ENCODE peak calls at places on chromosomes 3 and 15, in four cellular contexts. W is CD8-positive, alpha-beta T cell; O is B cell; M is PC-3. U is an unnamed sample.

GRCh38 chr15:61974759-61975158 is 85.5 kb downstream of the VPS13C start:
- DNase-seq in W (no peak), O (no peak), M (peak; percentile 48), U (no peak)

GRCh38 chr3:149726716-149727407 is 25.4 kb downstream of the COMMD2 start:
- DNase-seq in W (no peak), O (no peak), M (peak; percentile 19), U (peak; percentile 52)

GRCh38 chr15:56886878-56887781 is 31.3 kb upstream of the TCF12 start:
- DNase-seq in W (peak; percentile 82), O (peak; percentile 85), M (peak; percentile 90), U (peak; percentile 90)

GRCh38 chr3:64385256-64385655 is 160.0 kb upstream of the PRICKLE2 start:
- DNase-seq in W (no peak), O (no peak), M (no peak), U (no peak)

GRCh38 chr3:196440041-196440537 is 7.9 kb upstream of the UBXN7 start:
- DNase-seq in W (no peak), O (no peak), M (no peak), U (no peak)

GRCh38 chr15:72227192-72227586 is 3.8 kb downstream of the PKM start:
- DNase-seq in W (peak; percentile 22), O (no peak), M (peak; percentile 84), U (peak; percentile 45)

GRCh38 chr15:83845230-83845629 is 191.3 kb downstream of the ADAMTSL3 start:
- DNase-seq in W (no peak), O (no peak), M (no peak), U (no peak)

GRCh38 chr15:53446376-53446775 is 313.1 kb downstream of the WDR72 start:
- DNase-seq in W (no peak), O (no peak), M (no peak), U (no peak)

GRCh38 chr15:51030649-51031316 is 63.9 kb downstream of the TNFAIP8L3 start:
- DNase-seq in W (no peak), O (no peak), M (peak; percentile 92), U (no peak)

GRCh38 chr3:133928136-133928893 is 32.6 kb upstream of the RAB6B start:
- DNase-seq in W (no peak), O (no peak), M (no peak), U (peak; percentile 45)

GRCh38 chr3:97830627-97831026 is 8.8 kb downstream of the CRYBG3 start:
- DNase-seq in W (no peak), O (no peak), M (no peak), U (no peak)

GRCh38 chr15:63879211-63879610 is 45.5 kb upstream of the HERC1 start:
- DNase-seq in W (no peak), O (no peak), M (no peak), U (no peak)

GRCh38 chr3:69204315-69204957 is 82.0 kb upstream of the LMOD3 start:
- DNase-seq in W (no peak), O (no peak), M (peak; percentile 68), U (peak; percentile 42)

GRCh38 chr3:139226731-139227130 is 117.1 kb upstream of the MRPS22 start:
- DNase-seq in W (no peak), O (no peak), M (no peak), U (no peak)

GRCh38 chr3:11385908-11386307 is 113.7 kb downstream of the ATG7 start:
- DNase-seq in W (no peak), O (no peak), M (peak; percentile 24), U (no peak)

GRCh38 chr15:67937153-67937761 is 97.4 kb upstream of the RNU6-1 start:
- DNase-seq in W (no peak), O (no peak), M (peak; percentile 64), U (no peak)

GRCh38 chr15:64686130-64686735 is 89.2 kb downstream of the RBPMS2 start:
- DNase-seq in W (peak; percentile 30), O (peak; percentile 56), M (peak; percentile 65), U (peak; percentile 64)

GRCh38 chr3:23113455-23114171 is 89.5 kb upstream of the UBE2E2 start:
- DNase-seq in W (no peak), O (no peak), M (peak; percentile 89), U (no peak)

GRCh38 chr3:195113074-195113473 is 157.9 kb downstream of the XXYLT1 start:
- DNase-seq in W (no peak), O (no peak), M (no peak), U (no peak)

GRCh38 chr3:186315581-186316354 is 46.3 kb downstream of the DGKG start:
- DNase-seq in W (no peak), O (no peak), M (peak; percentile 32), U (no peak)

GRCh38 chr3:146139586-146140110 is 21.3 kb downstream of the PLOD2 start:
- DNase-seq in W (no peak), O (no peak), M (no peak), U (no peak)

GRCh38 chr3:33718595-33718907 is 497 bp upstream of the CLASP2 start:
- DNase-seq in W (no peak), O (no peak), M (no peak), U (no peak)

GRCh38 chr15:92155941-92156340 is 237.7 kb upstream of the ST8SIA2 start:
- DNase-seq in W (no peak), O (no peak), M (no peak), U (no peak)

GRCh38 chr15:98964461-98965454 is 42.8 kb downstream of the PGPEP1L start:
- DNase-seq in W (no peak), O (no peak), M (no peak), U (no peak)

GRCh38 chr3:149813367-149814281 is 609 bp downstream of the RNF13 start:
- DNase-seq in W (peak; percentile 8), O (no peak), M (peak; percentile 61), U (no peak)

GRCh38 chr3:114873590-114873989 is 273.5 kb downstream of the ZBTB20 start:
- DNase-seq in W (no peak), O (no peak), M (no peak), U (no peak)

GRCh38 chr3:149575213-149575961 is 82.4 kb downstream of the WWTR1 start:
- DNase-seq in W (no peak), O (no peak), M (peak; percentile 91), U (no peak)

GRCh38 chr3:64187065-64187959 is 38.0 kb downstream of the PRICKLE2 start:
- DNase-seq in W (no peak), O (no peak), M (peak; percentile 74), U (no peak)

GRCh38 chr3:62793961-62794360 is 81.3 kb downstream of the CADPS start:
- DNase-seq in W (no peak), O (no peak), M (no peak), U (no peak)

GRCh38 chr3:101676219-101676764 is 640 bp downstream of the ZBTB11 start:
- DNase-seq in W (peak; percentile 96), O (peak; percentile 93), M (peak; percentile 98), U (peak; percentile 95)
- TF ChIP-seq CTCF in W (no peak), O (no peak), M (no peak), U (no peak)

DNA sequence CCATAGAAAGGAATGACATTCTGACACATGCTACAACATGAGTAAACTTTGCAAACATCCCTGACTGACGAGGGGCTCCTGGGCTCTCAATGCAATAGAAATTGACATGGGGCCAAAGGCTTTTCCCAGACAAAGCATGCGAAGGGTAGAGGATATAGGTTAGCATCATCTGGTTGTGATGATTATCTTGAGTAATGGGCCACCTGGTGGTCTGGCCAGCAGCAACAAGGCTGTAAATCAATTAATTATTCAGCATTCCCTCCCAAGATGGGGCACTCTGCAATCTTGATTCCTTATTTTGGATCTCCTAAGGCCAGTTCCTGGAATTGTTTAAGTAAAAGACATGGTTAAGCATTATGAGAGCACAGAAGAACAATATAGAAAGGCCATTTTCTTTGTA is 99.2 kb downstream of the AGBL1 start:
- DNase-seq in W (no peak), O (no peak), M (no peak), U (no peak)
- TF ChIP-seq CTCF in W (no peak), O (no peak), M (no peak), U (peak; percentile 11)

DNA sequence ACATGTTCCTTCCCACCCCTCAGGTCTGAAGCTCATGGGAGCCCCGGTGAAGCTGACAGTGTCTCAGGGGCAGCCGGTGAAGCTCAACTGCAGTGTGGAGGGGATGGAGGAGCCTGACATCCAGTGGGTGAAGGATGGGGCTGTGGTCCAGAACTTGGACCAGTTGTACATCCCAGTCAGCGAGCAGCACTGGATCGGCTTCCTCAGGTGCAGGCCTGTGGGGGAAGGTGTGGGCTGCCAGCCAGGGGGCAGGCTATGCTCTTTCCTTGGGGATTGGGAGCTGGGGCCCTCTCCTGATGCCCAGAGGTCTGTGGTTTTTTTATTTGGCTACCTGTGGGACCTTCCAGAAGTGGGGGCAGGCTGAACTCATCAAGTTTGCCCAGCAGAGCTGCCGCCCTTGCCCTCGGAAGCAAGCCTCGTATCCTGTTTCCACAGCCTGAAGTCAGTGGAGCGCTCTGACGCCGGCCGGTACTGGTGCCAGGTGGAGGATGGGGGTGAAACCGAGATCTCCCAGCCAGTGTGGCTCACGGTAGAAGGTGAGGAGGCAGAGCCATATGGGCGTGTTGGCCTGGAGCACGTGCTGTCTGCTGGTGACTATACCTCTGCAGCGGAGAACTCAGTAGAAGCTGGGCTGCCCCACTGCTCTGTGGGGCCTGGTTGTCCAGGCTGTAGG is 2.2 kb downstream of the TYRO3 start:
- DNase-seq in W (no peak), O (no peak), M (no peak), U (no peak)
- TF ChIP-seq CTCF in W (no peak), O (no peak), M (no peak), U (no peak)

GRCh38 chr15:70690491-70691281 is 72.7 kb downstream of the UACA start:
- DNase-seq in W (no peak), O (no peak), M (peak; percentile 45), U (no peak)
- TF ChIP-seq CTCF in W (no peak), O (no peak), M (no peak), U (no peak)

GRCh38 chr3:197926418-197926817 is 23.6 kb upstream of the RPL35A start:
- DNase-seq in W (no peak), O (no peak), M (no peak), U (no peak)
- TF ChIP-seq CTCF in W (no peak), O (no peak), M (peak; percentile 55), U (peak; percentile 29)

DNA sequence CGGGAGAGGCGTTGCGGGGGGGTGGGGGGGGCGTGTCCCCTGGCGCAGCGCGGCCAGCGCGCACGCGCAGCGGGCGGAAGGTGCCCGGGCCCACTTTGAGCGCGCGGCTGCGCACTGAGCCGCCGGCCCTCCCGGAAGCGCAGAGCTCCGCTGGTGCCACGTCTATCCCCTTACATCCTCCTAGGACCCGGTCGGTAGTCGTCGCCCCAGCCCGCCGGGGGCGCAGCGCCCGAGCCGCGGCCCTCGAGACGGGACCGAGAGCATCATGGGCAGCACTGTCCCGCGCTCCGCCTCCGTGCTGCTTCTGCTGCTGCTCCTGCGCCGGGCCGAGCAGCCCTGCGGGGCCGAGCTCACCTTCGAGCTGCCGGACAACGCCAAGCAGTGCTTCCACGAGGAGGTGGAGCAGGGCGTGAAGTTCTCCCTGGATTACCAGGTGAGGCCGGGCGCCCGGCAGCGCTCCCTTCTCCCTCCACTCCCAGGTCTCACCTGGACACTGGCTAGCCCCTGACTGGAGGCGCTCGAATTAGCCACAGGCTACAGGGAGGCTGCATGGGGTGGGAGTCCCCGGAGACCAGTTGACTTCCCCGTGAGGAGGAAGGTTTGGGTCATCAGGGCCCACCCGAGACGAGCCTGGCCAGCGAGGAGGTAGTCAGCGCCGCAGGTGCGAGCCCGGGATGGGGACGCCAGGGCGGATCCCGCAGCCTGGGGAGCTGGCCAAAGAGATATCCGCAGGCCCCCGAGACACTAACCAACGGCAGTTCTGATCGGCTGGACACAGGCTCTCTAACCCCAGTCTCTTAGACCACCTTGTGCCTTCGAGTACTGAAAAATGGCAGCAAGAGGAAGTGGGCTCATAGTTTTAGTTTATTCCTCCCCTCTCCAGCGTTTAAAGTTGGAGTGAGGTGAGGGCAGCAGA is at the start of gene TMED3:
- DNase-seq in W (peak; percentile 72), O (peak; percentile 98), M (peak; percentile 82), U (peak; percentile 98)
- TF ChIP-seq CTCF in W (no peak), O (peak; percentile 34), M (peak; percentile 19), U (peak; percentile 28)

GRCh38 chr3:13254028-13254951 is 165.8 kb downstream of the NUP210 start:
- DNase-seq in W (no peak), O (no peak), M (no peak), U (no peak)
- TF ChIP-seq CTCF in W (no peak), O (no peak), M (no peak), U (no peak)